ENCODE peak calls at places on chromosome 20, in ten cellular contexts. N, D, Z, M, R, P, B, K, Q and T are unnamed samples.

GRCh38 chr20:50260480-50261221 is 70.0 kb downstream of the CEBPB start:
- DNase-seq in D (no peak), K (no peak), B (no peak), N (no peak), R (no peak), P (peak; percentile 23), Z (no peak), M (no peak), Q (no peak), T (no peak)

GRCh38 chr20:62489186-62489939 is 13.6 kb upstream of the GATA5 start:
- DNase-seq in Z (no peak), B (no peak), Q (peak; percentile 77), N (peak; percentile 66), K (no peak), M (no peak), R (no peak), D (no peak), P (no peak), T (peak; percentile 23)

GRCh38 chr20:47680804-47681529 is 104.3 kb downstream of the SULF2 start:
- DNase-seq in D (no peak), K (no peak), Q (no peak), B (no peak), N (peak; percentile 13), M (no peak), P (no peak), Z (no peak), R (no peak), T (no peak)

GRCh38 chr20:25292176-25292891 is 44.4 kb downstream of the PYGB start:
- DNase-seq in K (no peak), R (no peak), Q (no peak), M (no peak), N (no peak), Z (no peak), B (no peak), D (no peak), P (no peak), T (no peak)

GRCh38 chr20:9301129-9302072 is 213.0 kb upstream of the LAMP5 start:
- DNase-seq in B (peak; percentile 55), K (peak; percentile 45), P (peak; percentile 86), Z (peak; percentile 9), N (peak; percentile 93), D (no peak), Q (peak; percentile 75), M (no peak), R (peak; percentile 68), T (peak; percentile 95)

GRCh38 chr20:39898467-39898852 is 790.6 kb downstream of the MAFB start:
- DNase-seq in D (no peak), N (no peak), Q (no peak), R (no peak), K (no peak), P (no peak), Z (no peak), B (no peak), M (no peak), T (no peak)

GRCh38 chr20:4545526-4545925 is 176.2 kb upstream of the PRND start:
- DNase-seq in R (no peak), Z (no peak), M (no peak), D (no peak), Q (no peak), N (no peak), B (peak; percentile 29), P (no peak), K (no peak), T (no peak)

GRCh38 chr20:57195023-57195758 is 71.2 kb downstream of the BMP7 start:
- DNase-seq in K (no peak), N (no peak), Q (no peak), P (no peak), B (no peak), D (no peak), Z (no peak), R (no peak), M (no peak), T (no peak)

GRCh38 chr20:5136096-5136495 is 9.3 kb downstream of the CDS2 start:
- DNase-seq in R (no peak), B (no peak), N (peak; percentile 57), M (no peak), Z (no peak), K (no peak), P (no peak), D (no peak), Q (no peak), T (no peak)

GRCh38 chr20:24423794-24424307 is 45.6 kb upstream of the SYNDIG1 start:
- DNase-seq in B (no peak), Q (no peak), N (no peak), R (no peak), D (no peak), M (no peak), K (no peak), P (no peak), Z (no peak), T (no peak)

GRCh38 chr20:58048096-58048702 is 180.3 kb downstream of the ANKRD60 start:
- DNase-seq in Q (peak; percentile 64), K (no peak), Z (peak; percentile 22), B (peak; percentile 44), M (no peak), D (no peak), P (no peak), N (peak; percentile 43), R (no peak), T (peak; percentile 9)

GRCh38 chr20:56873836-56874235 is 244.7 kb downstream of the TFAP2C start:
- DNase-seq in K (no peak), P (no peak), B (no peak), Q (no peak), M (no peak), D (no peak), Z (no peak), N (no peak), R (no peak), T (no peak)

GRCh38 chr20:24523661-24524060 is 54.2 kb downstream of the SYNDIG1 start:
- DNase-seq in M (no peak), B (no peak), D (no peak), N (no peak), Z (no peak), P (no peak), R (no peak), K (no peak), Q (no peak), T (no peak)

GRCh38 chr20:25341716-25342680 is 48.6 kb downstream of the ABHD12 start:
- DNase-seq in M (no peak), B (no peak), N (peak; percentile 69), R (no peak), Z (peak; percentile 6), D (no peak), P (peak; percentile 75), Q (peak; percentile 36), K (peak; percentile 81), T (no peak)